ENCODE peak calls at places on chromosomes 11 and 22, in seven cellular contexts. D, O, X, I, L, N and M are unnamed samples.

GRCh38 chr11:39817248-39817647 is 1642.2 kb downstream of the LRRC4C start:
- DNase-seq in D (no peak), O (no peak), X (no peak), I (no peak), L (no peak), N (no peak), M (no peak)

GRCh38 chr22:42316988-42317387 is 46.5 kb upstream of the TCF20 start:
- DNase-seq in D (no peak), O (no peak), X (peak; percentile 71), I (no peak), L (no peak), N (no peak), M (no peak)

GRCh38 chr11:42175203-42175602 is 715.8 kb upstream of the LRRC4C start:
- DNase-seq in D (no peak), O (no peak), X (peak; percentile 95), I (no peak), L (no peak), N (no peak), M (no peak)

GRCh38 chr11:116636341-116636968 is 136.3 kb downstream of the BUD13 start:
- DNase-seq in D (no peak), O (no peak), X (no peak), I (no peak), L (no peak), N (no peak), M (no peak)

GRCh38 chr22:31099386-31099785 is 8.0 kb downstream of the SELENOM start:
- DNase-seq in D (peak; percentile 76), O (no peak), X (no peak), I (no peak), L (peak; percentile 40), N (no peak), M (no peak)

GRCh38 chr11:40816976-40817375 is 642.5 kb downstream of the LRRC4C start:
- DNase-seq in D (no peak), O (no peak), X (no peak), I (no peak), L (no peak), N (no peak), M (no peak)

GRCh38 chr22:36301851-36302250 is 48.9 kb downstream of the APOL1 start:
- DNase-seq in D (no peak), O (no peak), X (peak; percentile 70), I (no peak), L (peak; percentile 97), N (no peak), M (peak; percentile 86)

GRCh38 chr22:28585324-28585723 is 94.3 kb downstream of the TTC28 start:
- DNase-seq in D (no peak), O (no peak), X (no peak), I (no peak), L (no peak), N (no peak), M (no peak)

GRCh38 chr11:122852071-122852831 is 14.0 kb downstream of the CRTAM start:
- DNase-seq in D (no peak), O (no peak), X (peak; percentile 43), I (no peak), L (peak; percentile 53), N (no peak), M (no peak)

GRCh38 chr11:44661311-44661717 is 65.4 kb upstream of the TSPAN18 start:
- DNase-seq in D (no peak), O (no peak), X (no peak), I (no peak), L (no peak), N (no peak), M (no peak)

GRCh38 chr11:65790104-65790901 is 3.4 kb downstream of the OVOL1 start:
- DNase-seq in D (no peak), O (no peak), X (no peak), I (peak; percentile 53), L (no peak), N (no peak), M (no peak)

GRCh38 chr22:46457502-46458488 is 79.6 kb downstream of the CELSR1 start:
- DNase-seq in D (no peak), O (no peak), X (peak; percentile 87), I (no peak), L (peak; percentile 64), N (no peak), M (no peak)

GRCh38 chr11:118878187-118878586 is 5.5 kb upstream of the CXCR5 start:
- DNase-seq in D (no peak), O (no peak), X (no peak), I (no peak), L (no peak), N (no peak), M (no peak)

GRCh38 chr22:42202669-42203068 is 67.8 kb downstream of the TCF20 start:
- DNase-seq in D (no peak), O (no peak), X (peak; percentile 71), I (no peak), L (peak; percentile 67), N (no peak), M (peak; percentile 21)

GRCh38 chr22:38398609-38399401 is 56.2 kb downstream of the KCNJ4 start:
- DNase-seq in D (peak; percentile 85), O (peak; percentile 32), X (peak; percentile 68), I (peak; percentile 81), L (peak; percentile 63), N (peak; percentile 80), M (peak; percentile 21)

GRCh38 chr11:108025387-108026080 is 16.8 kb downstream of the CUL5 start:
- DNase-seq in D (no peak), O (no peak), X (no peak), I (no peak), L (peak; percentile 52), N (no peak), M (no peak)
- H3K4me3 ChIP-seq in D (no peak overlapping the region), O (no peak overlapping the region), X (no peak overlapping the region), I (no peak overlapping the region), L (no peak overlapping the region), N (no peak overlapping the region), M (no peak overlapping the region)

GRCh38 chr11:58058276-58059010 is 27.7 kb downstream of the OR6Q1 start:
- DNase-seq in D (peak; percentile 66), O (no peak), X (no peak), I (no peak), L (no peak), N (no peak), M (no peak)
- H3K4me3 ChIP-seq in D (no peak overlapping the region), O (peak overlapping the region; percentile 3), X (no peak overlapping the region), I (no peak overlapping the region), L (no peak overlapping the region), N (no peak overlapping the region), M (no peak overlapping the region)

DNA sequence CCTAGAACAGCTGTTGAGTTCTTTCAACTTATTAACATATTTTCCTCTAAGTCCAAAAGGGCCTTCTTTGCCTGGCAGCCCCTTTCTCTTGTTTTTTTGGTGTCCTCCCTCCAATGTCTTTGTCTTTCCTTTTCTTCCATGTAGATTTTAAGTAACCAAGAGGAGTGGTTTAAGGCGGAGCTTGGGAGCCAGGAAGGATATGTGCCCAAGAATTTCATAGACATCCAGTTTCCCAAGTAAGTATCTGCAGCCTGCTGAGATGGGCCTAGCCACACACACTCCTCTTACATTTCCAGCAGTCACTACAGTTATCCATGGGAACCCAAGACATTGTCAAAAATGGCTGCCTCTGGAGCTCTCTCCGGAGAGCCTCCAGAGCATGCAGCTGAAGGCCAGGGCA is 4.5 kb upstream of the TMA7B start:
- DNase-seq in D (no peak), O (no peak), X (no peak), I (no peak), L (no peak), N (no peak), M (no peak)
- H3K4me3 ChIP-seq in D (no peak overlapping the region), O (no peak overlapping the region), X (no peak overlapping the region), I (no peak overlapping the region), L (no peak overlapping the region), N (no peak overlapping the region), M (no peak overlapping the region)

GRCh38 chr11:67230406-67230805 is 35.9 kb upstream of the GRK2 start:
- DNase-seq in D (no peak), O (no peak), X (no peak), I (no peak), L (no peak), N (no peak), M (no peak)

GRCh38 chr11:67237574-67237973 is 28.7 kb upstream of the GRK2 start:
- DNase-seq in D (no peak), O (no peak), X (no peak), I (no peak), L (no peak), N (no peak), M (no peak)

GRCh38 chr11:67238894-67239794 is 27.1 kb upstream of the GRK2 start:
- DNase-seq in D (no peak), O (no peak), X (no peak), I (no peak), L (peak; percentile 26), N (no peak), M (no peak)

GRCh38 chr11:67230886-67231285 is 35.4 kb upstream of the GRK2 start:
- DNase-seq in D (no peak), O (no peak), X (no peak), I (no peak), L (no peak), N (no peak), M (no peak)

DNA sequence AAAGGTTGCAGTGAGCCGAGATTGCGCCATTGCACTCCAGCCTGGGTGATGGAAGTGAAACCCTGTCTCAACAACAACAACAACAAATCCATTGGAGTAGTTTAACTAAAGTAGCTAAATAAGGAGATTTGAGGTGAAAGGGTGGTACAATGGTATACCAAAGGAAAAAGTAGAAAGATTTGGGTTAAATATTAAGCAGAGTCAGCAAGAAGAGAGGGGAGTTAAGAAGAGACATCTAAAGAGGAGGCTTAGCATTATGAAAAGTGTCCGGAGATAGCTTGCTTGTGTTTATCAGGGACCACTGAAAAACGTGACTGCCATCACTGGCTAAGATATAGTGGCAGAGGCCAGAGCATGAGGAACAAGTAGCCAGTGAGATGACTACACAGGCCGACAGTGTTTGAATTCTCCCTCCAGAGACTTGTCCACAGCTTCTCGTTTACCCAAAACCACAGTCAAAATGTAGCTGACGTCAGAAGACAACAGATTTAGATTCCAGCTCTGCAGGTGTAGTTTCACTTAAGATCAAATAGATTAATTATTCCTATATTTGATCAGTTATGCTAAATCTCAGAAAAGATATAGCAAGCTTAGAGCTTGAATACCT is 32.6 kb upstream of the GRK2 start:
- DNase-seq in D (no peak), O (no peak), X (no peak), I (no peak), L (no peak), N (no peak), M (no peak)
- H3K4me3 ChIP-seq in D (no peak overlapping the region), O (no peak overlapping the region), X (no peak overlapping the region), I (no peak overlapping the region), L (no peak overlapping the region), N (no peak overlapping the region), M (no peak overlapping the region)

GRCh38 chr11:1761857-1762536 is 1.7 kb downstream of the CTSD start:
- DNase-seq in D (no peak), O (no peak), X (no peak), I (no peak), L (no peak), N (no peak), M (no peak)
- H3K4me3 ChIP-seq in D (peak overlapping the region; percentile 96), O (peak overlapping the region; percentile 89), X (peak overlapping the region; percentile 75), I (no peak overlapping the region), L (no peak overlapping the region), N (peak overlapping the region; percentile 99), M (no peak overlapping the region)

GRCh38 chr22:17120711-17121234 is 387 bp downstream of the TMEM121B start:
- DNase-seq in D (no peak), O (no peak), X (peak; percentile 8), I (no peak), L (no peak), N (no peak), M (no peak)
- H3K4me3 ChIP-seq in D (peak overlapping the region; percentile 67), O (peak overlapping the region; percentile 74), X (no peak overlapping the region), I (peak overlapping the region; percentile 35), L (peak overlapping the region; percentile 47), N (peak overlapping the region; percentile 67), M (peak overlapping the region; percentile 46)